ENCODE peak calls at places on chromosomes 2 and 18, in six cellular contexts. One of them, this sample, is unnamed.

GRCh38 chr2:230812041-230812440 is 52.7 kb upstream of the ITM2C start:
- DNase-seq in aorta: no peak
- DNase-seq in fibroblast of lung: no peak
- DNase-seq in K562: no peak
- DNase-seq in naive thymus-derived CD4-positive, alpha-beta T cell: no peak
- DNase-seq in uterus: no peak
- DNase-seq in this sample: no peak

GRCh38 chr2:6812857-6813530 is 52.7 kb downstream of the CMPK2 start:
- DNase-seq in uterus: no peak
- DNase-seq in aorta: no peak
- DNase-seq in K562: no peak
- DNase-seq in fibroblast of lung: no peak
- DNase-seq in naive thymus-derived CD4-positive, alpha-beta T cell: no peak
- DNase-seq in this sample: no peak

GRCh38 chr2:224158061-224158460 is 119.0 kb upstream of the SERPINE2 start:
- DNase-seq in aorta: no peak
- DNase-seq in uterus: no peak
- DNase-seq in K562: no peak
- DNase-seq in fibroblast of lung: no peak
- DNase-seq in naive thymus-derived CD4-positive, alpha-beta T cell: no peak
- DNase-seq in this sample: no peak

GRCh38 chr2:175964195-175964594 is 37.9 kb downstream of the LNPK start:
- DNase-seq in aorta: no peak
- DNase-seq in naive thymus-derived CD4-positive, alpha-beta T cell: no peak
- DNase-seq in K562: peak; percentile 17
- DNase-seq in uterus: no peak
- DNase-seq in fibroblast of lung: no peak
- DNase-seq in this sample: no peak

GRCh38 chr2:112483047-112483473 is 1.1 kb downstream of the TTL start:
- DNase-seq in naive thymus-derived CD4-positive, alpha-beta T cell: no peak
- DNase-seq in K562: peak; percentile 62
- DNase-seq in aorta: no peak
- DNase-seq in fibroblast of lung: peak; percentile 75
- DNase-seq in uterus: peak; percentile 28
- DNase-seq in this sample: no peak

GRCh38 chr18:6712401-6712800 is 17.1 kb upstream of the ARHGAP28 start:
- DNase-seq in naive thymus-derived CD4-positive, alpha-beta T cell: no peak
- DNase-seq in uterus: no peak
- DNase-seq in K562: no peak
- DNase-seq in fibroblast of lung: no peak
- DNase-seq in aorta: no peak
- DNase-seq in this sample: no peak

GRCh38 chr18:48621240-48621639 is 82.4 kb downstream of the CTIF start:
- DNase-seq in uterus: no peak
- DNase-seq in aorta: no peak
- DNase-seq in fibroblast of lung: peak; percentile 88
- DNase-seq in K562: no peak
- DNase-seq in naive thymus-derived CD4-positive, alpha-beta T cell: no peak
- DNase-seq in this sample: no peak

GRCh38 chr18:35501369-35501768 is 3.6 kb upstream of the INO80C start:
- DNase-seq in uterus: no peak
- DNase-seq in aorta: no peak
- DNase-seq in naive thymus-derived CD4-positive, alpha-beta T cell: no peak
- DNase-seq in fibroblast of lung: no peak
- DNase-seq in K562: no peak
- DNase-seq in this sample: no peak

GRCh38 chr2:102618452-102619413 is 620 bp upstream of the SLC9A2 start:
- DNase-seq in fibroblast of lung: peak; percentile 15
- DNase-seq in aorta: peak; percentile 46
- DNase-seq in naive thymus-derived CD4-positive, alpha-beta T cell: no peak
- DNase-seq in K562: peak; percentile 84
- DNase-seq in uterus: no peak
- DNase-seq in this sample: no peak

GRCh38 chr18:48452863-48453323 is 43.7 kb upstream of the ZBTB7C start:
- DNase-seq in uterus: no peak
- DNase-seq in K562: no peak
- DNase-seq in fibroblast of lung: peak; percentile 55
- DNase-seq in naive thymus-derived CD4-positive, alpha-beta T cell: no peak
- DNase-seq in aorta: peak; percentile 72
- DNase-seq in this sample: no peak

GRCh38 chr2:214365549-214365948 is 45.3 kb upstream of the VWC2L start:
- DNase-seq in uterus: no peak
- DNase-seq in aorta: no peak
- DNase-seq in fibroblast of lung: no peak
- DNase-seq in K562: no peak
- DNase-seq in naive thymus-derived CD4-positive, alpha-beta T cell: no peak
- DNase-seq in this sample: no peak

GRCh38 chr2:152718909-152719645 is 657 bp downstream of the ARL6IP6 start:
- DNase-seq in fibroblast of lung: peak; percentile 30
- DNase-seq in naive thymus-derived CD4-positive, alpha-beta T cell: no peak
- DNase-seq in K562: peak; percentile 87
- DNase-seq in uterus: no peak
- DNase-seq in aorta: no peak
- DNase-seq in this sample: no peak

GRCh38 chr2:30185175-30185574 is 38.4 kb downstream of the YPEL5 start:
- DNase-seq in K562: no peak
- DNase-seq in naive thymus-derived CD4-positive, alpha-beta T cell: no peak
- DNase-seq in aorta: no peak
- DNase-seq in uterus: no peak
- DNase-seq in fibroblast of lung: no peak
- DNase-seq in this sample: no peak

GRCh38 chr2:162795312-162795711 is 43.3 kb downstream of the KCNH7 start:
- DNase-seq in naive thymus-derived CD4-positive, alpha-beta T cell: no peak
- DNase-seq in K562: no peak
- DNase-seq in aorta: no peak
- DNase-seq in fibroblast of lung: no peak
- DNase-seq in uterus: no peak
- DNase-seq in this sample: no peak

GRCh38 chr2:159101755-159102489 is 133.5 kb downstream of the TANC1 start:
- DNase-seq in K562: no peak
- DNase-seq in naive thymus-derived CD4-positive, alpha-beta T cell: no peak
- DNase-seq in aorta: peak; percentile 63
- DNase-seq in uterus: no peak
- DNase-seq in fibroblast of lung: no peak
- DNase-seq in this sample: no peak

GRCh38 chr18:22433960-22434359 is 16.2 kb upstream of the CTAGE1 start:
- DNase-seq in fibroblast of lung: peak; percentile 50
- DNase-seq in K562: no peak
- DNase-seq in naive thymus-derived CD4-positive, alpha-beta T cell: no peak
- DNase-seq in aorta: no peak
- DNase-seq in uterus: no peak
- DNase-seq in this sample: no peak

GRCh38 chr2:83103602-83104001 is 1355.5 kb downstream of the SUCLG1 start:
- DNase-seq in naive thymus-derived CD4-positive, alpha-beta T cell: no peak
- DNase-seq in K562: no peak
- DNase-seq in aorta: no peak
- DNase-seq in uterus: no peak
- DNase-seq in fibroblast of lung: peak; percentile 78
- DNase-seq in this sample: no peak

GRCh38 chr2:46163804-46164569 is 133.2 kb upstream of the EPAS1 start:
- DNase-seq in aorta: no peak
- DNase-seq in fibroblast of lung: peak; percentile 67
- DNase-seq in naive thymus-derived CD4-positive, alpha-beta T cell: no peak
- DNase-seq in uterus: no peak
- DNase-seq in K562: no peak
- DNase-seq in this sample: no peak

GRCh38 chr2:197013098-197013497 is 86.6 kb upstream of the PGAP1 start:
- DNase-seq in naive thymus-derived CD4-positive, alpha-beta T cell: no peak
- DNase-seq in uterus: no peak
- DNase-seq in fibroblast of lung: no peak
- DNase-seq in aorta: no peak
- DNase-seq in K562: no peak
- DNase-seq in this sample: no peak

GRCh38 chr2:195861821-195862220 is 204.8 kb downstream of the SLC39A10 start:
- DNase-seq in aorta: no peak
- DNase-seq in naive thymus-derived CD4-positive, alpha-beta T cell: no peak
- DNase-seq in fibroblast of lung: peak; percentile 36
- DNase-seq in uterus: no peak
- DNase-seq in K562: no peak
- DNase-seq in this sample: no peak

GRCh38 chr18:2847341-2848144 is 737 bp downstream of the EMILIN2 start:
- DNase-seq in naive thymus-derived CD4-positive, alpha-beta T cell: no peak
- DNase-seq in uterus: peak; percentile 59
- DNase-seq in K562: peak; percentile 28
- DNase-seq in fibroblast of lung: peak; percentile 27
- DNase-seq in aorta: peak; percentile 57
- DNase-seq in this sample: peak; percentile 15

GRCh38 chr18:70490008-70490933 is 201.4 kb downstream of the SOCS6 start:
- DNase-seq in uterus: no peak
- DNase-seq in aorta: no peak
- DNase-seq in fibroblast of lung: peak; percentile 29
- DNase-seq in K562: peak; percentile 59
- DNase-seq in naive thymus-derived CD4-positive, alpha-beta T cell: peak; percentile 48
- DNase-seq in this sample: no peak

GRCh38 chr2:54859997-54860701 is 136.7 kb downstream of the EML6 start:
- DNase-seq in uterus: no peak
- DNase-seq in aorta: no peak
- DNase-seq in K562: no peak
- DNase-seq in naive thymus-derived CD4-positive, alpha-beta T cell: no peak
- DNase-seq in fibroblast of lung: peak; percentile 98
- DNase-seq in this sample: no peak

DNA sequence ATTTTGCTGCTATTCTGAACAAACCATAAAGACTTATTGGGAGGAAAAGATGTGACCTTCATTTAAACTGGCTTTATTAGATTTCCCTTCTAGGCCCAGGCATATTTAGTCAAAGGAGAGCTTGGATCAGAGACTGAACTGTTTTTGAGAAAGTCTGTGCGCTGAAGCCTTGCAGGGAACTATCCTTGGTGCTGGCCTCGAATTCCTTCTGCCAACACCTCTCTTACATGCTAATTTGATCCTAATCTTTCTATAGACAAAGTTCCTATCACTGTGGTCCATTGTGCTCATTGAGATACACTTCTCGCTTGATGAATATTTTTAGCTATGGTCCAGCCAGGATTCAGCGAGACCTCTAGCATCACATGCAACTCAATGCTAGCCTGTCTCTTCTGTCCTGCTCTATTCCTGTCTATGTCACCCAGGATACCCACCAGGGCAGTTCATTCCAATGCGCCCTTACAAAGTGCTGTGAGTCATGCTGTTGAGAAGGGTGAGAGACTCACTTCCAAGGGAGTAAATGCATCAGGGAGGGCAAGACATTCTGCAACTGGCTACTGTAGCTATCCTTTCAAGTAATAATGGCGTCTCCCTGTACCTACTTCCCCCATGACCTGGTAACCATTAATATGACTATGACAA is 356.7 kb upstream of the LYPD1 start:
- DNase-seq in fibroblast of lung: peak; percentile 29
- DNase-seq in K562: no peak
- DNase-seq in aorta: no peak
- DNase-seq in uterus: no peak
- DNase-seq in naive thymus-derived CD4-positive, alpha-beta T cell: no peak
- DNase-seq in this sample: no peak
- H3K9me3 ChIP-seq in fibroblast of lung: no peaks in the 10 kb centered on the region
- H3K9me3 ChIP-seq in K562: no peaks in the 10 kb centered on the region
- H3K9me3 ChIP-seq in aorta: peaks cover 1% of the 10 kb centered on the region
- H3K9me3 ChIP-seq in uterus: no peaks in the 10 kb centered on the region
- H3K9me3 ChIP-seq in naive thymus-derived CD4-positive, alpha-beta T cell: no peaks in the 10 kb centered on the region
- H3K9me3 ChIP-seq in this sample: no peaks in the 10 kb centered on the region

DNA sequence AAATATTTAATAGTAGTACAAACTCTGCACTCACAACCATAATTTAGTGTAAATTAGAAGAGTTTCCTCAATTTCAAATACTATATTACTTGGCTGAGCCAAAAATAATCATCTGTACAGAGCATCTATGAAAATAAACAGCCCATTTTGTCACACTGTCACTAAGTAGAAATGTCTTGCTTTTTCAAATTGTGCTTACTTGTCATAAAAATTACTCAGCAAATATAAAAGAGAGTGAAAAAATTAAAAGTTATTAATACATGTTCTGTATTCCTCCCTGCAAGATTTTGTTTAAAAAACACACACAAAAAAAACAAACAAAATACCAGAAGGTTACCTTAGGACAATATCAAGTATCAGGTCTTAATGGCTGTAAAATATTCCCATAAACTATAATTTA is 155.7 kb downstream of the DLGAP1 start:
- DNase-seq in naive thymus-derived CD4-positive, alpha-beta T cell: no peak
- DNase-seq in uterus: no peak
- DNase-seq in K562: no peak
- DNase-seq in aorta: no peak
- DNase-seq in fibroblast of lung: no peak
- DNase-seq in this sample: no peak
- H3K9me3 ChIP-seq in naive thymus-derived CD4-positive, alpha-beta T cell: no peaks in the 10 kb centered on the region
- H3K9me3 ChIP-seq in uterus: no peaks in the 10 kb centered on the region
- H3K9me3 ChIP-seq in K562: no peaks in the 10 kb centered on the region
- H3K9me3 ChIP-seq in aorta: no peaks in the 10 kb centered on the region
- H3K9me3 ChIP-seq in fibroblast of lung: no peaks in the 10 kb centered on the region
- H3K9me3 ChIP-seq in this sample: no peaks in the 10 kb centered on the region

GRCh38 chr18:72456802-72457201 is 87.3 kb downstream of the CBLN2 start:
- DNase-seq in uterus: no peak
- DNase-seq in aorta: no peak
- DNase-seq in naive thymus-derived CD4-positive, alpha-beta T cell: no peak
- DNase-seq in K562: no peak
- DNase-seq in fibroblast of lung: peak; percentile 86
- DNase-seq in this sample: no peak
- H3K9me3 ChIP-seq in uterus: no peaks in the 10 kb centered on the region
- H3K9me3 ChIP-seq in aorta: no peaks in the 10 kb centered on the region
- H3K9me3 ChIP-seq in naive thymus-derived CD4-positive, alpha-beta T cell: no peaks in the 10 kb centered on the region
- H3K9me3 ChIP-seq in K562: no peaks in the 10 kb centered on the region
- H3K9me3 ChIP-seq in fibroblast of lung: no peaks in the 10 kb centered on the region
- H3K9me3 ChIP-seq in this sample: no peaks in the 10 kb centered on the region

DNA sequence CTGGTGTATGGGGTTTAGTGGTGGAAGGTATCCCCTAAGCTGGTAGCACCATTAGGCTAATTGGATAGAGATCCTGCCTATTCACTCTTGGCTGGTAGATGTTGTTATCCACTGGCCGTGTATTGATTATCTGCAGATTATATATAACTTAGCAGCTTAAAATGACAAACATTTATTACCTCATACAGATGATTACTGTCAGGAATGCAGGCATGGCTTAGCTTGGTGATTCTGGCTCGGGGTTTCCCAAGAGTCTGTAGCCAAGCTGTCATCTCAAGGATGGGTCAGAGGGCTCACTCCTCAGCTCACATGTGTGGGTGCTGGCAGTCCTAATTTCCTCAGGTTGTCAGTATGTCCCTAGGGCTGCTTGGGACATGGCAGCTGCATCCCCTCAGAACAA is 465.8 kb downstream of the PARD3B start:
- DNase-seq in fibroblast of lung: no peak
- DNase-seq in K562: no peak
- DNase-seq in uterus: no peak
- DNase-seq in aorta: no peak
- DNase-seq in naive thymus-derived CD4-positive, alpha-beta T cell: no peak
- DNase-seq in this sample: no peak
- H3K9me3 ChIP-seq in fibroblast of lung: no peaks in the 10 kb centered on the region
- H3K9me3 ChIP-seq in K562: no peaks in the 10 kb centered on the region
- H3K9me3 ChIP-seq in uterus: no peaks in the 10 kb centered on the region
- H3K9me3 ChIP-seq in aorta: no peaks in the 10 kb centered on the region
- H3K9me3 ChIP-seq in naive thymus-derived CD4-positive, alpha-beta T cell: no peaks in the 10 kb centered on the region
- H3K9me3 ChIP-seq in this sample: no peaks in the 10 kb centered on the region

GRCh38 chr2:155599834-155600233 is 732.7 kb downstream of the NR4A2 start:
- DNase-seq in uterus: no peak
- DNase-seq in K562: no peak
- DNase-seq in fibroblast of lung: no peak
- DNase-seq in naive thymus-derived CD4-positive, alpha-beta T cell: no peak
- DNase-seq in aorta: no peak
- DNase-seq in this sample: no peak

GRCh38 chr2:155600914-155601760 is 731.4 kb downstream of the NR4A2 start:
- DNase-seq in fibroblast of lung: no peak
- DNase-seq in uterus: no peak
- DNase-seq in naive thymus-derived CD4-positive, alpha-beta T cell: no peak
- DNase-seq in aorta: no peak
- DNase-seq in K562: no peak
- DNase-seq in this sample: no peak

GRCh38 chr2:155600296-155600695 is 732.2 kb downstream of the NR4A2 start:
- DNase-seq in uterus: no peak
- DNase-seq in naive thymus-derived CD4-positive, alpha-beta T cell: no peak
- DNase-seq in aorta: no peak
- DNase-seq in fibroblast of lung: no peak
- DNase-seq in K562: no peak
- DNase-seq in this sample: no peak
- H3K9me3 ChIP-seq in uterus: no peaks in the 10 kb centered on the region
- H3K9me3 ChIP-seq in naive thymus-derived CD4-positive, alpha-beta T cell: no peaks in the 10 kb centered on the region
- H3K9me3 ChIP-seq in aorta: no peaks in the 10 kb centered on the region
- H3K9me3 ChIP-seq in fibroblast of lung: no peaks in the 10 kb centered on the region
- H3K9me3 ChIP-seq in K562: no peaks in the 10 kb centered on the region
- H3K9me3 ChIP-seq in this sample: no peaks in the 10 kb centered on the region